ENCODE peak calls at places on chromosomes 4 and X, in four cellular contexts. V is K562, T is A549, X is H1. O is an unnamed sample.

GRCh38 chr4:116839826-116840225 is 245.6 kb downstream of the TRAM1L1 start:
- DNase-seq in T (no peak), X (no peak), V (no peak), O (no peak)

GRCh38 chr4:19025031-19025430 is 1003.5 kb upstream of the LCORL start:
- DNase-seq in T (no peak), V (no peak), X (no peak), O (no peak)

GRCh38 chrX:46673596-46673995 is 85.3 kb downstream of the SLC9A7 start:
- DNase-seq in V (no peak), X (no peak), T (no peak), O (no peak)

GRCh38 chr4:87011340-87012034 is 76.7 kb downstream of the AFF1 start:
- DNase-seq in X (no peak), T (peak), V (peak), O (no peak)

GRCh38 chr4:187184513-187184912 is 460.9 kb upstream of the FAT1 start:
- DNase-seq in T (no peak), V (no peak), X (no peak), O (no peak)

GRCh38 chr4:82402196-82402775 is 28.0 kb downstream of the HNRNPDL start:
- DNase-seq in X (no peak), T (no peak), V (no peak), O (no peak)

GRCh38 chrX:104334971-104335370 is 80.2 kb upstream of the ESX1 start:
- DNase-seq in T (no peak), V (no peak), X (no peak), O (no peak)

GRCh38 chr4:149047368-149047767 is 605.2 kb upstream of the NR3C2 start:
- DNase-seq in T (no peak), X (no peak), V (no peak), O (no peak)

GRCh38 chr4:81754169-81754568 is 282.5 kb upstream of the RASGEF1B start:
- DNase-seq in T (no peak), X (no peak), V (no peak), O (no peak)

GRCh38 chr4:32840461-32841189 is 2120.5 kb downstream of the PCDH7 start:
- DNase-seq in X (no peak), T (no peak), V (no peak), O (no peak)

GRCh38 chr4:180717451-180717850 is 1525.8 kb upstream of the TENM3 start:
- DNase-seq in T (no peak), X (no peak), V (no peak), O (no peak)

GRCh38 chr4:31370866-31371465 is 650.8 kb downstream of the PCDH7 start:
- DNase-seq in V (peak), X (no peak), T (peak), O (peak)

GRCh38 chr4:101071241-101071640 is 276.1 kb downstream of the PPP3CA start:
- DNase-seq in T (no peak), V (no peak), X (no peak), O (no peak)

GRCh38 chr4:101078950-101079349 is 268.4 kb downstream of the PPP3CA start:
- DNase-seq in V (no peak), X (no peak), T (no peak), O (no peak)

GRCh38 chr4:101075536-101075935 is 271.8 kb downstream of the PPP3CA start:
- DNase-seq in V (no peak), T (no peak), X (no peak), O (no peak)

GRCh38 chr4:101076032-101076431 is 271.3 kb downstream of the PPP3CA start:
- DNase-seq in X (no peak), V (no peak), T (no peak), O (peak)

DNA sequence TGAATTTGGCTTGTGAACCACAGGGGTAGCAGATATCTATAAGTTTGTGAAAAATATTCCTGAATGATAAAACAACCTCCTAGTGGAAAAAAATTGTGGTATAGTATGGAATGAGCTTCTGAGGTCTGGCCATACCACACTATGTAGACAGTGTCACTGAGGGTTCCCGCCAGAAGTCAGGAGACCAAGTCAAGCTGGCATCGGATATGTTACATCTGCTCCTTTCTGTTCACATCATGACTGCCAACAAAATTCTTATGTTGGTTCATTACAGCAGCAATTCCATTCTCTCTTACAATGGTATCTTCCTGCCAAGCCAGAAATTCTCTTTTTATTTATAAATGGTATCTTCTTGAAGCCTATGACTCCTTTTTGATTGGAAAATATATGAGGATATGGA is 273.0 kb downstream of the PPP3CA start:
- DNase-seq in T (no peak), X (no peak), V (no peak), O (no peak)
- TF ChIP-seq RNF2 in T (no peak), X (no peak), V (no peak), O (no peak)

DNA sequence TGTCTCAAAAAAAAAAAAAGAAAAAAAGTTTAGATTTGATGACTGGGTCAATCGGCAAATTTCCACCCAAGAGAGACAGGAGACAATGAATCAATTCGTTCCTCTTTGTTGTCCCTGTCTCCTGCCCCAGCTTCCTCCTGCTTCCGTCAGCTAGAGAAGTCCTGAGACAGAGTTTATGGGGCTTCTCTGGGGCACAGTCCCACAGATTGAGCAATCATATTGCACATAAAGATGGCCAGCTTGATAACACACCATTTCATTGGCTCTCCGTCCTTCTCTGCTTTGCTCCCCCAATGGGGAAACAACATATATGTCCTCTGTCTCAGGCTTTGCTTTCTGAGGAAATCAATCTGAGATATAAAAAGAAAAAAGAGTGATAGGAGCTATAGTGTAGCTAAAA is 78.4 kb upstream of the FUNDC1 start:
- DNase-seq in V (no peak), T (peak), X (no peak), O (no peak)
- TF ChIP-seq RNF2 in V (no peak), T (no peak), X (no peak), O (no peak)

GRCh38 chr4:17760602-17761001 is 20.8 kb downstream of the FAM184B start:
- DNase-seq in V (no peak), T (no peak), X (no peak), O (no peak)

GRCh38 chr4:17763352-17763890 is 18.0 kb downstream of the FAM184B start:
- DNase-seq in V (no peak), T (no peak), X (no peak), O (no peak)

GRCh38 chr4:17761062-17761461 is 20.4 kb downstream of the FAM184B start:
- DNase-seq in T (no peak), X (no peak), V (no peak), O (no peak)

GRCh38 chr4:17762705-17763104 is 18.7 kb downstream of the FAM184B start:
- DNase-seq in V (peak), X (no peak), T (peak), O (peak)

DNA sequence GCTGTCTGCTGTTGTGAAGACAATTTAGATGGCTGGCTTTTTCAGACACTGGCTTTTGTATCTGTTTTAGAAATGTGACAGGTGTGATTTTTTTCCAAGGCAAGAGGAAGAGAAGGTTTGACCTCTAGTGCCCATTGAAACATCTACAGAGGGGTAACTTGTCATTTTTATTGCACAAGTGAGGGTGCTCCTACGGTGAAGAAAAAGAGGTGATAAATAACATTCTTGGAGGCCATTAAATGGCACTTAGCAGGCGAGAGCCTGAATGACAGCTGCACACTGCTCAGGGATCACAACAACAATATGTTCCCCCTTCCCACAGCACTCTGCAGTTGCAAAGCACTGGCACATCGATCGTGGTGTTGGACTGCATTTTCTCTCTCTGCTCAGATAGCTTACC is 23.0 kb downstream of the FAM184B start:
- DNase-seq in V (no peak), X (no peak), T (no peak), O (no peak)
- TF ChIP-seq RNF2 in V (no peak), X (no peak), T (no peak), O (no peak)

GRCh38 chrX:39726810-39727209 is 370.9 kb downstream of the BCOR start:
- DNase-seq in T (no peak), V (no peak), X (no peak), O (no peak)
- TF ChIP-seq RNF2 in T (no peak), V (no peak), X (no peak), O (no peak)

O was measured in HepG2.